ENCODE peak calls at places on chromosomes 1 and 21, in five cellular contexts. V is HT1080, B is head of caudate nucleus, A is NCI-H1694, T is lung. W is an unnamed sample.

GRCh38 chr1:221098462-221099406 is 219.5 kb downstream of the HLX start:
- DNase-seq in A (no peak), T (no peak), B (no peak), V (no peak), W (no peak)

GRCh38 chr21:42060166-42060565 is 11.0 kb upstream of the UMODL1 start:
- DNase-seq in T (no peak), B (no peak), V (no peak), A (no peak), W (no peak)

GRCh38 chr1:2466834-2467554 is 9.1 kb upstream of the PLCH2 start:
- DNase-seq in T (no peak), A (peak), B (peak), V (no peak), W (no peak)

GRCh38 chr1:159171688-159172501 is 480 bp downstream of the CADM3 start:
- DNase-seq in V (peak), A (no peak), T (no peak), B (peak), W (no peak)

GRCh38 chr1:34930702-34931071 is 1.2 kb upstream of the DLGAP3 start:
- DNase-seq in T (no peak), V (no peak), A (no peak), B (no peak), W (no peak)

GRCh38 chr1:203428981-203429599 is 46.5 kb upstream of the PRELP start:
- DNase-seq in V (no peak), A (no peak), T (no peak), B (no peak), W (no peak)

GRCh38 chr1:94974224-94974623 is 47.3 kb upstream of the CNN3 start:
- DNase-seq in T (no peak), B (no peak), A (no peak), V (no peak), W (no peak)

GRCh38 chr1:155938220-155938627 is 3.2 kb upstream of the RXFP4 start:
- DNase-seq in B (peak), T (no peak), V (peak), A (peak), W (peak)

GRCh38 chr1:33819913-33820311 is 44.0 kb upstream of the HMGB4 start:
- DNase-seq in V (no peak), B (no peak), A (no peak), T (peak), W (no peak)

GRCh38 chr1:247228133-247228532 is 27.7 kb upstream of the VN1R5 start:
- DNase-seq in T (no peak), A (no peak), B (no peak), V (peak), W (no peak)

GRCh38 chr1:95252422-95252821 is 18.4 kb downstream of the RWDD3 start:
- DNase-seq in B (no peak), A (no peak), T (no peak), V (no peak), W (no peak)

GRCh38 chr21:28419110-28419509 is 573.6 kb downstream of the LTN1 start:
- DNase-seq in V (no peak), B (no peak), T (no peak), A (no peak), W (no peak)

GRCh38 chr1:3321559-3322439 is 132.7 kb upstream of the ARHGEF16 start:
- DNase-seq in T (no peak), V (no peak), A (no peak), B (no peak), W (no peak)

GRCh38 chr1:54099211-54099610 is 45.8 kb downstream of the TCEANC2 start:
- DNase-seq in V (no peak), T (no peak), B (no peak), A (no peak), W (no peak)

GRCh38 chr1:234978397-234979291 is 150.0 kb downstream of the TOMM20 start:
- DNase-seq in T (no peak), A (peak), V (no peak), B (peak), W (peak)